ENCODE peak calls at places on chromosomes 11 and 22, in nine cellular contexts. One of them, this sample, is unnamed. For H3K4me1 and H3K9me3, the result is how much of the 10 kb centered on the place peaks cover.

GRCh38 chr22:49328076-49328475 is 499.6 kb downstream of the BRD1 start:
- DNase-seq in PC-3: no peak
- DNase-seq in CD8-positive, alpha-beta T cell: no peak
- DNase-seq in tibial artery: no peak
- DNase-seq in right lobe of liver: no peak
- DNase-seq in astrocyte: no peak
- DNase-seq in left ventricle myocardium inferior: no peak
- DNase-seq in tibial nerve: no peak
- DNase-seq in CD8-positive, alpha-beta memory T cell: no peak
- DNase-seq in this sample: no peak

GRCh38 chr22:31926969-31927368 is 17.4 kb upstream of the YWHAH start:
- DNase-seq in PC-3: no peak
- DNase-seq in CD8-positive, alpha-beta T cell: no peak
- DNase-seq in tibial artery: no peak
- DNase-seq in right lobe of liver: no peak
- DNase-seq in astrocyte: no peak
- DNase-seq in left ventricle myocardium inferior: no peak
- DNase-seq in tibial nerve: no peak
- DNase-seq in CD8-positive, alpha-beta memory T cell: no peak
- DNase-seq in this sample: no peak

GRCh38 chr11:64165482-64165841 is 451 bp downstream of the MACROD1 start:
- DNase-seq in PC-3: peak
- DNase-seq in CD8-positive, alpha-beta T cell: no peak
- DNase-seq in tibial artery: no peak
- DNase-seq in right lobe of liver: no peak
- DNase-seq in astrocyte: no peak
- DNase-seq in left ventricle myocardium inferior: no peak
- DNase-seq in tibial nerve: no peak
- DNase-seq in CD8-positive, alpha-beta memory T cell: no peak
- DNase-seq in this sample: no peak

GRCh38 chr11:127925430-127925829 is 661.9 kb downstream of the ETS1 start:
- DNase-seq in PC-3: no peak
- DNase-seq in CD8-positive, alpha-beta T cell: no peak
- DNase-seq in tibial artery: no peak
- DNase-seq in right lobe of liver: no peak
- DNase-seq in astrocyte: peak
- DNase-seq in left ventricle myocardium inferior: no peak
- DNase-seq in tibial nerve: no peak
- DNase-seq in CD8-positive, alpha-beta memory T cell: no peak
- DNase-seq in this sample: no peak

GRCh38 chr22:37669586-37669985 is 5.8 kb upstream of the LGALS1 start:
- DNase-seq in PC-3: no peak
- DNase-seq in CD8-positive, alpha-beta T cell: no peak
- DNase-seq in tibial artery: no peak
- DNase-seq in right lobe of liver: no peak
- DNase-seq in astrocyte: peak
- DNase-seq in left ventricle myocardium inferior: no peak
- DNase-seq in tibial nerve: no peak
- DNase-seq in CD8-positive, alpha-beta memory T cell: no peak
- DNase-seq in this sample: no peak

GRCh38 chr11:104663190-104664140 is 234.8 kb downstream of the CASP12 start:
- DNase-seq in PC-3: peak
- DNase-seq in CD8-positive, alpha-beta T cell: no peak
- DNase-seq in tibial artery: no peak
- DNase-seq in right lobe of liver: no peak
- DNase-seq in astrocyte: no peak
- DNase-seq in left ventricle myocardium inferior: no peak
- DNase-seq in tibial nerve: no peak
- DNase-seq in CD8-positive, alpha-beta memory T cell: no peak
- DNase-seq in this sample: no peak

GRCh38 chr11:44032304-44033085 is 15.3 kb upstream of the ACCSL start:
- DNase-seq in PC-3: no peak
- DNase-seq in CD8-positive, alpha-beta T cell: no peak
- DNase-seq in tibial artery: peak
- DNase-seq in right lobe of liver: no peak
- DNase-seq in astrocyte: peak
- DNase-seq in left ventricle myocardium inferior: peak
- DNase-seq in tibial nerve: no peak
- DNase-seq in CD8-positive, alpha-beta memory T cell: no peak
- DNase-seq in this sample: peak

GRCh38 chr22:37349043-37349814 is 66.9 kb downstream of the CYTH4 start:
- DNase-seq in PC-3: no peak
- DNase-seq in CD8-positive, alpha-beta T cell: no peak
- DNase-seq in tibial artery: no peak
- DNase-seq in right lobe of liver: no peak
- DNase-seq in astrocyte: no peak
- DNase-seq in left ventricle myocardium inferior: no peak
- DNase-seq in tibial nerve: no peak
- DNase-seq in CD8-positive, alpha-beta memory T cell: no peak
- DNase-seq in this sample: no peak

GRCh38 chr11:109423114-109423859 is 1.3 kb downstream of the C11orf87 start:
- DNase-seq in PC-3: no peak
- DNase-seq in CD8-positive, alpha-beta T cell: no peak
- DNase-seq in tibial artery: no peak
- DNase-seq in right lobe of liver: no peak
- DNase-seq in astrocyte: no peak
- DNase-seq in left ventricle myocardium inferior: no peak
- DNase-seq in tibial nerve: no peak
- DNase-seq in CD8-positive, alpha-beta memory T cell: no peak
- DNase-seq in this sample: peak

GRCh38 chr22:18024956-18025720 is 777 bp upstream of the MICAL3 start:
- DNase-seq in PC-3: no peak
- DNase-seq in CD8-positive, alpha-beta T cell: no peak
- DNase-seq in tibial artery: peak
- DNase-seq in right lobe of liver: no peak
- DNase-seq in astrocyte: no peak
- DNase-seq in left ventricle myocardium inferior: no peak
- DNase-seq in tibial nerve: no peak
- DNase-seq in CD8-positive, alpha-beta memory T cell: no peak
- DNase-seq in this sample: no peak

GRCh38 chr11:131677832-131678470 is 307.5 kb downstream of the NTM start:
- DNase-seq in PC-3: no peak
- DNase-seq in CD8-positive, alpha-beta T cell: no peak
- DNase-seq in tibial artery: peak
- DNase-seq in right lobe of liver: no peak
- DNase-seq in astrocyte: no peak
- DNase-seq in left ventricle myocardium inferior: no peak
- DNase-seq in tibial nerve: no peak
- DNase-seq in CD8-positive, alpha-beta memory T cell: no peak
- DNase-seq in this sample: no peak

GRCh38 chr22:44366372-44367310 is 53.9 kb upstream of the SHISAL1 start:
- DNase-seq in PC-3: no peak
- DNase-seq in CD8-positive, alpha-beta T cell: no peak
- DNase-seq in tibial artery: no peak
- DNase-seq in right lobe of liver: peak
- DNase-seq in astrocyte: no peak
- DNase-seq in left ventricle myocardium inferior: no peak
- DNase-seq in tibial nerve: no peak
- DNase-seq in CD8-positive, alpha-beta memory T cell: peak
- DNase-seq in this sample: no peak

GRCh38 chr11:12079726-12080556 is 30.4 kb upstream of the MICAL2 start:
- DNase-seq in PC-3: peak
- DNase-seq in CD8-positive, alpha-beta T cell: no peak
- DNase-seq in tibial artery: peak
- DNase-seq in right lobe of liver: no peak
- DNase-seq in astrocyte: peak
- DNase-seq in left ventricle myocardium inferior: peak
- DNase-seq in tibial nerve: peak
- DNase-seq in CD8-positive, alpha-beta memory T cell: no peak
- DNase-seq in this sample: peak

GRCh38 chr22:21672107-21672629 is 6.4 kb downstream of the PPIL2 start:
- DNase-seq in PC-3: no peak
- DNase-seq in CD8-positive, alpha-beta T cell: no peak
- DNase-seq in tibial artery: no peak
- DNase-seq in right lobe of liver: no peak
- DNase-seq in astrocyte: no peak
- DNase-seq in left ventricle myocardium inferior: no peak
- DNase-seq in tibial nerve: no peak
- DNase-seq in CD8-positive, alpha-beta memory T cell: no peak
- DNase-seq in this sample: no peak

GRCh38 chr11:3158131-3158591 is 6.9 kb downstream of the OSBPL5 start:
- DNase-seq in PC-3: no peak
- DNase-seq in CD8-positive, alpha-beta T cell: no peak
- DNase-seq in tibial artery: peak
- DNase-seq in right lobe of liver: peak
- DNase-seq in astrocyte: no peak
- DNase-seq in left ventricle myocardium inferior: peak
- DNase-seq in tibial nerve: no peak
- DNase-seq in CD8-positive, alpha-beta memory T cell: no peak
- DNase-seq in this sample: no peak

GRCh38 chr11:202490-202889 is 4.7 kb downstream of the BET1L start:
- DNase-seq in PC-3: no peak
- DNase-seq in CD8-positive, alpha-beta T cell: no peak
- DNase-seq in tibial artery: no peak
- DNase-seq in right lobe of liver: no peak
- DNase-seq in astrocyte: no peak
- DNase-seq in left ventricle myocardium inferior: no peak
- DNase-seq in tibial nerve: no peak
- DNase-seq in CD8-positive, alpha-beta memory T cell: no peak
- DNase-seq in this sample: no peak

GRCh38 chr22:49412236-49412635 is 415.4 kb downstream of the BRD1 start:
- DNase-seq in PC-3: no peak
- DNase-seq in CD8-positive, alpha-beta T cell: no peak
- DNase-seq in tibial artery: peak
- DNase-seq in right lobe of liver: no peak
- DNase-seq in astrocyte: no peak
- DNase-seq in left ventricle myocardium inferior: no peak
- DNase-seq in tibial nerve: no peak
- DNase-seq in CD8-positive, alpha-beta memory T cell: no peak
- DNase-seq in this sample: no peak

GRCh38 chr11:398826-399225 is 4.8 kb downstream of the PKP3 start:
- DNase-seq in PC-3: no peak
- DNase-seq in CD8-positive, alpha-beta T cell: no peak
- DNase-seq in tibial artery: no peak
- DNase-seq in right lobe of liver: no peak
- DNase-seq in astrocyte: no peak
- DNase-seq in left ventricle myocardium inferior: no peak
- DNase-seq in tibial nerve: no peak
- DNase-seq in CD8-positive, alpha-beta memory T cell: no peak
- DNase-seq in this sample: no peak

GRCh38 chr22:27794244-27794643 is 7.3 kb downstream of the MN1 start:
- DNase-seq in PC-3: no peak
- DNase-seq in CD8-positive, alpha-beta T cell: no peak
- DNase-seq in tibial artery: no peak
- DNase-seq in right lobe of liver: no peak
- DNase-seq in astrocyte: no peak
- DNase-seq in left ventricle myocardium inferior: no peak
- DNase-seq in tibial nerve: no peak
- DNase-seq in CD8-positive, alpha-beta memory T cell: no peak
- DNase-seq in this sample: no peak

GRCh38 chr22:27795053-27795452 is 6.5 kb downstream of the MN1 start:
- DNase-seq in PC-3: no peak
- DNase-seq in CD8-positive, alpha-beta T cell: no peak
- DNase-seq in tibial artery: no peak
- DNase-seq in right lobe of liver: no peak
- DNase-seq in astrocyte: no peak
- DNase-seq in left ventricle myocardium inferior: no peak
- DNase-seq in tibial nerve: no peak
- DNase-seq in CD8-positive, alpha-beta memory T cell: no peak
- DNase-seq in this sample: no peak

GRCh38 chr22:27797793-27798525 is 3.6 kb downstream of the MN1 start:
- DNase-seq in PC-3: no peak
- DNase-seq in CD8-positive, alpha-beta T cell: no peak
- DNase-seq in tibial artery: no peak
- DNase-seq in right lobe of liver: no peak
- DNase-seq in astrocyte: no peak
- DNase-seq in left ventricle myocardium inferior: no peak
- DNase-seq in tibial nerve: no peak
- DNase-seq in CD8-positive, alpha-beta memory T cell: no peak
- DNase-seq in this sample: no peak

GRCh38 chr22:27796829-27797792 is 4.4 kb downstream of the MN1 start:
- DNase-seq in PC-3: no peak
- DNase-seq in CD8-positive, alpha-beta T cell: no peak
- DNase-seq in tibial artery: no peak
- DNase-seq in right lobe of liver: no peak
- DNase-seq in astrocyte: no peak
- DNase-seq in left ventricle myocardium inferior: no peak
- DNase-seq in tibial nerve: no peak
- DNase-seq in CD8-positive, alpha-beta memory T cell: no peak
- DNase-seq in this sample: no peak

GRCh38 chr22:27796118-27796517 is 5.4 kb downstream of the MN1 start:
- DNase-seq in PC-3: no peak
- DNase-seq in CD8-positive, alpha-beta T cell: no peak
- DNase-seq in tibial artery: no peak
- DNase-seq in right lobe of liver: no peak
- DNase-seq in astrocyte: no peak
- DNase-seq in left ventricle myocardium inferior: no peak
- DNase-seq in tibial nerve: no peak
- DNase-seq in CD8-positive, alpha-beta memory T cell: no peak
- DNase-seq in this sample: no peak
- H3K4me1 ChIP-seq in PC-3: under half
- H3K4me1 ChIP-seq in CD8-positive, alpha-beta T cell: under half
- H3K4me1 ChIP-seq in tibial artery: under half
- H3K4me1 ChIP-seq in right lobe of liver: under half
- H3K4me1 ChIP-seq in astrocyte: under half
- H3K4me1 ChIP-seq in left ventricle myocardium inferior: half or more
- H3K4me1 ChIP-seq in tibial nerve: half or more
- H3K4me1 ChIP-seq in CD8-positive, alpha-beta memory T cell: under half
- H3K4me1 ChIP-seq in this sample: under half

GRCh38 chr22:48301908-48302307 is 1525.8 kb downstream of the BRD1 start:
- DNase-seq in PC-3: no peak
- DNase-seq in CD8-positive, alpha-beta T cell: no peak
- DNase-seq in tibial artery: no peak
- DNase-seq in right lobe of liver: no peak
- DNase-seq in astrocyte: no peak
- DNase-seq in left ventricle myocardium inferior: no peak
- DNase-seq in tibial nerve: no peak
- DNase-seq in CD8-positive, alpha-beta memory T cell: no peak
- DNase-seq in this sample: no peak
- H3K9me3 ChIP-seq in PC-3: under half
- H3K9me3 ChIP-seq in CD8-positive, alpha-beta T cell: under half
- H3K9me3 ChIP-seq in tibial artery: under half
- H3K9me3 ChIP-seq in right lobe of liver: under half
- H3K9me3 ChIP-seq in astrocyte: under half
- H3K9me3 ChIP-seq in left ventricle myocardium inferior: under half
- H3K9me3 ChIP-seq in tibial nerve: under half
- H3K9me3 ChIP-seq in CD8-positive, alpha-beta memory T cell: under half
- H3K9me3 ChIP-seq in this sample: under half

GRCh38 chr22:50599816-50600454 is 658 bp upstream of the MAPK8IP2 start:
- DNase-seq in PC-3: peak
- DNase-seq in CD8-positive, alpha-beta T cell: peak
- DNase-seq in tibial artery: no peak
- DNase-seq in right lobe of liver: peak
- DNase-seq in astrocyte: no peak
- DNase-seq in left ventricle myocardium inferior: peak
- DNase-seq in tibial nerve: peak
- DNase-seq in CD8-positive, alpha-beta memory T cell: peak
- DNase-seq in this sample: peak
- H3K4me3 ChIP-seq in PC-3: no peak
- H3K4me3 ChIP-seq in CD8-positive, alpha-beta T cell: no peak
- H3K4me3 ChIP-seq in tibial artery: peak
- H3K4me3 ChIP-seq in right lobe of liver: peak
- H3K4me3 ChIP-seq in astrocyte: no peak
- H3K4me3 ChIP-seq in left ventricle myocardium inferior: peak
- H3K4me3 ChIP-seq in tibial nerve: peak
- H3K4me3 ChIP-seq in CD8-positive, alpha-beta memory T cell: no peak
- H3K4me3 ChIP-seq in this sample: peak

DNA sequence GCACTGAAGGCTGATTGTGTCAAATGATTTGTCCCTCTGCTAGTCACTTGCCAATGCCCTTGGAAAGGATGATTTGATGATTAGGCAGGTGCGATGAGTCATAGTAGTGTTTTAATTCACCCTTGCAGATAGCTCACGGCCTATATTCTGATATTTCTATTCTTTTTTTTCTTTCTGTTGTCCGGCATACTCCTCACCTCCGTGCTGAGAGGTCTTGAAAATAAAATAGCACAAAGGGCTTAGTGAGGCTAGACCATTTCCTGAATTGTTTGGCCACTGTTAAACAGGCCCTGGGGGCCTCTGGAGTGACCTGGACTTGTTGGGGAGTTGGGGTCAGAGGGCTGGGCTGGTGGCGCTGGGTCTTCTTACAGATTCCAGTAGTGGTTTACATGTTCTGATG is 99.8 kb downstream of the ZBTB16 start:
- DNase-seq in PC-3: peak
- DNase-seq in CD8-positive, alpha-beta T cell: no peak
- DNase-seq in tibial artery: no peak
- DNase-seq in right lobe of liver: no peak
- DNase-seq in astrocyte: no peak
- DNase-seq in left ventricle myocardium inferior: no peak
- DNase-seq in tibial nerve: no peak
- DNase-seq in CD8-positive, alpha-beta memory T cell: no peak
- DNase-seq in this sample: no peak
- H3K4me1 ChIP-seq in PC-3: under half
- H3K4me1 ChIP-seq in CD8-positive, alpha-beta T cell: half or more
- H3K4me1 ChIP-seq in tibial artery: under half
- H3K4me1 ChIP-seq in right lobe of liver: under half
- H3K4me1 ChIP-seq in astrocyte: under half
- H3K4me1 ChIP-seq in left ventricle myocardium inferior: half or more
- H3K4me1 ChIP-seq in tibial nerve: half or more
- H3K4me1 ChIP-seq in CD8-positive, alpha-beta memory T cell: half or more
- H3K4me1 ChIP-seq in this sample: half or more